ENCODE peak calls at places on chromosomes 6 and 20, in six cellular contexts. R is fibroblast of lung, S is spleen, K is BJ, G is heart right ventricle, C is epithelial cell of esophagus. D is an unnamed sample.

GRCh38 chr6:37882724-37883413 is 63.3 kb downstream of the ZFAND3 start:
- DNase-seq in R (peak; percentile 83), S (no peak), K (peak; percentile 59), G (no peak), C (no peak), D (peak; percentile 70)

GRCh38 chr20:13661070-13661687 is 22.4 kb upstream of the TASP1 start:
- DNase-seq in R (peak; percentile 66), S (no peak), K (no peak), G (no peak), C (no peak), D (no peak)

GRCh38 chr6:135209803-135210202 is 28.7 kb downstream of the MYB start:
- DNase-seq in R (peak; percentile 24), S (no peak), K (no peak), G (no peak), C (no peak), D (no peak)

GRCh38 chr20:47502271-47502730 is 614 bp downstream of the NCOA3 start:
- DNase-seq in R (peak; percentile 11), S (no peak), K (no peak), G (no peak), C (no peak), D (peak; percentile 7)

GRCh38 chr6:157323114-157323923 is at the start of gene TMEM242:
- DNase-seq in R (peak; percentile 95), S (peak; percentile 96), K (peak; percentile 57), G (peak; percentile 93), C (peak; percentile 94), D (peak; percentile 96)

GRCh38 chr20:53716385-53716784 is 122.7 kb upstream of the ZNF217 start:
- DNase-seq in R (no peak), S (no peak), K (no peak), G (no peak), C (no peak), D (no peak)

GRCh38 chr6:40376113-40376650 is 211.0 kb downstream of the LRFN2 start:
- DNase-seq in R (no peak), S (no peak), K (no peak), G (no peak), C (peak; percentile 9), D (no peak)

GRCh38 chr20:57003012-57003411 is 263.4 kb downstream of the BMP7 start:
- DNase-seq in R (no peak), S (no peak), K (no peak), G (no peak), C (no peak), D (no peak)

GRCh38 chr6:10460096-10460495 is 45.2 kb upstream of the TFAP2A start:
- DNase-seq in R (no peak), S (no peak), K (no peak), G (no peak), C (no peak), D (no peak)

GRCh38 chr6:6772751-6773150 is 184.2 kb downstream of the LY86 start:
- DNase-seq in R (no peak), S (no peak), K (no peak), G (no peak), C (no peak), D (no peak)

GRCh38 chr6:25066593-25066992 is 130.8 kb upstream of the RIPOR2 start:
- DNase-seq in R (peak; percentile 16), S (no peak), K (no peak), G (no peak), C (no peak), D (no peak)

GRCh38 chr20:36098364-36098763 is 56.2 kb upstream of the EPB41L1 start:
- DNase-seq in R (peak; percentile 63), S (no peak), K (no peak), G (no peak), C (peak; percentile 34), D (peak; percentile 83)

GRCh38 chr6:44800171-44800671 is 412.7 kb downstream of the CDC5L start:
- DNase-seq in R (peak; percentile 82), S (no peak), K (no peak), G (no peak), C (peak; percentile 51), D (peak; percentile 82)

GRCh38 chr20:40868568-40869223 is 159.9 kb upstream of the TOP1 start:
- DNase-seq in R (peak; percentile 86), S (no peak), K (peak; percentile 75), G (no peak), C (no peak), D (peak; percentile 65)

GRCh38 chr6:143196525-143197225 is 136.0 kb downstream of the AIG1 start:
- DNase-seq in R (peak; percentile 79), S (no peak), K (no peak), G (no peak), C (peak; percentile 5), D (no peak)

GRCh38 chr6:161319231-161319630 is 45.4 kb upstream of the AGPAT4 start:
- DNase-seq in R (no peak), S (no peak), K (no peak), G (no peak), C (no peak), D (no peak)

GRCh38 chr6:146871613-146872465 is 273.1 kb downstream of the ADGB start:
- DNase-seq in R (peak; percentile 81), S (no peak), K (peak; percentile 70), G (no peak), C (no peak), D (no peak)

GRCh38 chr20:1775117-1775516 is 117.5 kb upstream of the SIRPG start:
- DNase-seq in R (peak; percentile 58), S (no peak), K (no peak), G (no peak), C (peak; percentile 62), D (peak; percentile 42)

GRCh38 chr6:90080876-90081464 is 186.7 kb downstream of the GJA10 start:
- DNase-seq in R (no peak), S (no peak), K (no peak), G (no peak), C (no peak), D (no peak)

GRCh38 chr6:37042139-37042538 is 36.7 kb downstream of the FGD2 start:
- DNase-seq in R (no peak), S (no peak), K (no peak), G (no peak), C (no peak), D (no peak)

GRCh38 chr20:50336631-50337030 is 146.0 kb downstream of the CEBPB start:
- DNase-seq in R (peak; percentile 19), S (no peak), K (no peak), G (no peak), C (no peak), D (no peak)

GRCh38 chr6:142838821-142839685 is 105.9 kb downstream of the HIVEP2 start:
- DNase-seq in R (peak; percentile 81), S (no peak), K (no peak), G (no peak), C (peak; percentile 92), D (no peak)

GRCh38 chr6:31122803-31123706 is 2.8 kb upstream of the CDSN start:
- DNase-seq in R (peak; percentile 89), S (no peak), K (no peak), G (peak; percentile 81), C (peak; percentile 84), D (peak; percentile 94)

GRCh38 chr20:53676987-53677386 is 83.3 kb upstream of the ZNF217 start:
- DNase-seq in R (no peak), S (no peak), K (no peak), G (no peak), C (no peak), D (no peak)

GRCh38 chr20:57237006-57237953 is 29.2 kb downstream of the BMP7 start:
- DNase-seq in R (peak; percentile 50), S (no peak), K (no peak), G (no peak), C (no peak), D (no peak)

GRCh38 chr20:13788167-13788834 is 3.5 kb downstream of the NDUFAF5 start:
- DNase-seq in R (peak; percentile 63), S (no peak), K (no peak), G (no peak), C (peak; percentile 80), D (peak; percentile 71)

GRCh38 chr20:63067721-63068560 is 61.2 kb upstream of the BHLHE23 start:
- DNase-seq in R (no peak), S (peak; percentile 45), K (no peak), G (peak; percentile 3), C (no peak), D (no peak)

GRCh38 chr20:9280654-9281053 is 211.8 kb downstream of the PLCB4 start:
- DNase-seq in R (no peak), S (no peak), K (peak; percentile 50), G (no peak), C (no peak), D (no peak)

GRCh38 chr6:77383026-77383425 is 80.3 kb downstream of the HTR1B start:
- DNase-seq in R (no peak), S (no peak), K (no peak), G (no peak), C (no peak), D (no peak)

GRCh38 chr6:17202526-17202925 is 78.6 kb upstream of the RBM24 start:
- DNase-seq in R (no peak), S (no peak), K (no peak), G (no peak), C (no peak), D (no peak)

GRCh38 chr6:28211840-28212509 is 13.1 kb upstream of the ZSCAN9 start:
- DNase-seq in R (no peak), S (no peak), K (no peak), G (no peak), C (no peak), D (no peak)
- H3K4me3 ChIP-seq in R (peak overlapping the region; percentile 70), S (peak overlapping the region; percentile 4), K (peak overlapping the region; percentile 41), G (no peak overlapping the region), C (peak overlapping the region; percentile 72), D (peak overlapping the region; percentile 48)

GRCh38 chr20:38337561-38338140 is 8.6 kb upstream of the LBP start:
- DNase-seq in R (no peak), S (no peak), K (no peak), G (peak; percentile 28), C (peak; percentile 42), D (peak; percentile 21)
- TF ChIP-seq CTCF in R (peak; percentile 43), S (peak; percentile 17), K (peak; percentile 27), G (peak; percentile 24), C (peak; percentile 58), D (peak; percentile 51)

GRCh38 chr20:44642203-44643153 is 9.0 kb downstream of the ADA start:
- DNase-seq in R (peak; percentile 91), S (peak; percentile 83), K (no peak), G (peak; percentile 68), C (peak; percentile 60), D (peak; percentile 95)
- H3K4me3 ChIP-seq in R (no peak overlapping the region), S (no peak overlapping the region), K (no peak overlapping the region), G (peak overlapping the region; percentile 16), C (no peak overlapping the region), D (peak overlapping the region; percentile 15)

GRCh38 chr6:159758031-159759001 is 3.5 kb upstream of the ACAT2 start:
- DNase-seq in R (peak; percentile 80), S (no peak), K (no peak), G (no peak), C (peak; percentile 77), D (peak; percentile 21)
- TF ChIP-seq CTCF in R (no peak), S (no peak), K (peak; percentile 38), G (no peak), C (no peak), D (peak; percentile 28)

GRCh38 chr6:14639983-14640599 is 522.5 kb downstream of the CD83 start:
- DNase-seq in R (no peak), S (no peak), K (no peak), G (no peak), C (no peak), D (no peak)
- H3K4me3 ChIP-seq in R (no peak overlapping the region), S (no peak overlapping the region), K (no peak overlapping the region), G (no peak overlapping the region), C (no peak overlapping the region), D (no peak overlapping the region)